ENCODE peak calls at places on chromosome 21, in five cellular contexts. J is pancreas; O is CD8-positive, alpha-beta T cell; F is mammary epithelial cell; Q is foreskin keratinocyte. H is an unnamed sample.

GRCh38 chr21:42062543-42063022 is 8.5 kb upstream of the UMODL1 start:
- DNase-seq in J (no peak), O (peak; percentile 86), F (no peak), Q (no peak), H (peak; percentile 98)

GRCh38 chr21:41630249-41630648 is 122.3 kb upstream of the TMPRSS2 start:
- DNase-seq in J (no peak), O (no peak), F (peak; percentile 99), Q (peak; percentile 99), H (no peak)

GRCh38 chr21:42796327-42797062 is 82.8 kb downstream of the WDR4 start:
- DNase-seq in J (no peak), O (no peak), F (no peak), Q (no peak), H (no peak)

GRCh38 chr21:27713159-27714109 is 746.5 kb upstream of the ADAMTS5 start:
- DNase-seq in J (no peak), O (no peak), F (no peak), Q (no peak), H (no peak)

GRCh38 chr21:35658242-35658641 is 402.1 kb downstream of the SETD4 start:
- DNase-seq in J (no peak), O (no peak), F (peak; percentile 64), Q (peak; percentile 27), H (no peak)

GRCh38 chr21:42429856-42430255 is 26.2 kb downstream of the UBASH3A start:
- DNase-seq in J (no peak), O (no peak), F (no peak), Q (no peak), H (no peak)

GRCh38 chr21:36250423-36251075 is 69.4 kb upstream of the MORC3 start:
- DNase-seq in J (no peak), O (no peak), F (no peak), Q (no peak), H (no peak)

GRCh38 chr21:42016364-42016985 is 6.3 kb upstream of the ZBTB21 start:
- DNase-seq in J (no peak), O (no peak), F (no peak), Q (no peak), H (no peak)

GRCh38 chr21:28485301-28486022 is 507.2 kb downstream of the LTN1 start:
- DNase-seq in J (no peak), O (no peak), F (peak; percentile 25), Q (peak; percentile 23), H (no peak)

DNA sequence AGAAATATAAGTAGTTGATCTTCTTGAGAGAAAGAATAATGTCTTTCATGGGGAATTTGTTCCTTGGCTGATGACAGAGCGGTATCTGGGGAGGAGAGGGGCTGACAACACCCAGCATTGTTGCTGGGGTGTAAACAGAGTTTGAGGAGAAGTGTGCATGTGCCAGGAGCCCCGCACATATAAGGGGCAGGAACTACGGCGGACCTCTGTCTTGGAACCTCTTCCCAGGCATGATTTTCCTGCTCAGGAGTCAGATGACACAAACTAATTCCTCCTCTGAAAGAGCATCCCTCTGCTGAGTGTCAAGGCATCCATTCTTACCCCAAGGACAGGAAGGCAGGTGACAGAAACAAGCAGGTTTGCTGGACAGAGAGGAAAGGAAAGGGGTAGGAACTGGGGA is 119.1 kb downstream of the TPTE start:
- DNase-seq in J (no peak), O (no peak), F (no peak), Q (no peak), H (no peak)
- H3K4me1 ChIP-seq in J (no peaks in the 10 kb centered on the region), O (no peaks in the 10 kb centered on the region), F (no peaks in the 10 kb centered on the region), Q (no peaks in the 10 kb centered on the region), H (no peaks in the 10 kb centered on the region)

DNA sequence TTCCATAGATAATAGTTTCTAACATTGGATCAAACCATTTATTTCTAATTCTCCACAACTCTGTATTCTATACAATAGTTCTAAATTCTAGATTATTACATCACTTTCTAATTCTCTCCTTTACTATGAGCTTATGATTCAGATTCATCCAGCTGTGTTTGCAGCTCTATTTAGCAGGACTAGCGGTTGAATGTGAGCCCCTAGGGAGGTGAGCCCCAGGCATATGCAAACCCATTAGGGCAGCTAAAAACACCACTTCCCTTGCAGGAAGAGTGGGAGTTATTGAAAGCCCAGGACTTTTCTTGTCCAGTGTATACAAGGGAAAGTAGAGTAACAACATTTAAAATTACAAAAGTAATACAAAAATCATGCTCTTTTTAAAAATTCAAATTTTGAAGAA is 56.9 kb downstream of the KRTAP19-8 start:
- DNase-seq in J (no peak), O (no peak), F (no peak), Q (no peak), H (no peak)
- H3K27ac ChIP-seq in J (no peak overlapping the region), O (no peak overlapping the region), F (no peak overlapping the region), Q (no peak overlapping the region), H (no peak overlapping the region)

GRCh38 chr21:14880922-14881321 is 183.9 kb downstream of the NRIP1 start:
- DNase-seq in J (no peak), O (no peak), F (peak; percentile 58), Q (peak; percentile 87), H (no peak)
- H3K4me1 ChIP-seq in J (peaks cover 8% of the 10 kb centered on the region), O (no peaks in the 10 kb centered on the region), F (peaks cover 22% of the 10 kb centered on the region), Q (peaks cover 24% of the 10 kb centered on the region), H (no peaks in the 10 kb centered on the region)

GRCh38 chr21:39453571-39454179 is 1.9 kb downstream of the SH3BGR start:
- DNase-seq in J (no peak), O (no peak), F (no peak), Q (no peak), H (no peak)
- H3K27ac ChIP-seq in J (no peak overlapping the region), O (no peak overlapping the region), F (no peak overlapping the region), Q (no peak overlapping the region), H (no peak overlapping the region)

DNA sequence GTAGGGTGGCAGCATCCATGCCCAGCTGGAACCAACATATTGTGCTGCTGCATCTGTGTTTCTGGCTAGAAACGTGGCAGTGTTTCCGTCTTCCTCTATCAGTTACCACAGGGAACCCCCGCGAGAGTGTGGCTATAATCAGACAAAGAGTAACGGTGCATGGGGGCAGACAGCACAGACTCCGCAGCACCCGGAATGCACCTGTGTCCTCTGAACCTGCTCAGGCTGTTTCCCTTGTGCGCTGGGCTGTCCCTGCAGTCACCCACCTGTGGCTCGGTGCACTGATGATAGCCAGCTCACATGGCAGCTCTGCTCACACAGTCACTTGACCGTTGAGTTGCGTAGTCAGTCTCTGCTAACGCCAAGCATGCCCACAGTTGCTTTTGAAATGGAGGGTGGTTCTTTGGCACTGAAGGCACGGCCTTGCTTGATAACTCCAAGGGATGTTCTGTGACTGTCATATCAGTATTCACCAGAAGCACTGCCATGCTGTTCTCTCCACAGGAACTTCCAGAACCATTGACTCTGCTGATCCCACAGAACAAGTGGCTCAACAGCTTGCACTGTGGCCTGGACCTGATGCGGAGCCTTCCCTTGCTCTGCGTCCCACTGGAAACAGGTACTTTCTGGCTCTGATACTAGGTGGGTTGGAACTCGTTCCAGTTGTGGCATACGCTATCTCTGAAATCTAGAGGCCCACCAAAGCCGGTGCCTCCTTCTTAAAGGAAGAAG is 11.2 kb upstream of the PCBP3 start:
- DNase-seq in J (no peak), O (no peak), F (no peak), Q (no peak), H (no peak)
- H3K4me1 ChIP-seq in J (no peaks in the 10 kb centered on the region), O (peaks cover 4% of the 10 kb centered on the region), F (peaks cover 3% of the 10 kb centered on the region), Q (no peaks in the 10 kb centered on the region), H (no peaks in the 10 kb centered on the region)

GRCh38 chr21:43866659-43867331 is 1.8 kb downstream of the AGPAT3 start:
- DNase-seq in J (peak; percentile 37), O (no peak), F (peak; percentile 44), Q (peak; percentile 48), H (peak; percentile 84)

GRCh38 chr21:43864806-43865470 is at the start of gene AGPAT3:
- DNase-seq in J (no peak), O (peak; percentile 24), F (no peak), Q (no peak), H (no peak)

GRCh38 chr21:43866233-43866632 is 1.2 kb downstream of the AGPAT3 start:
- DNase-seq in J (no peak), O (no peak), F (peak; percentile 29), Q (peak; percentile 41), H (peak; percentile 47)

GRCh38 chr21:43865471-43866181 is 603 bp downstream of the AGPAT3 start:
- DNase-seq in J (peak; percentile 35), O (peak; percentile 27), F (peak; percentile 30), Q (no peak), H (peak; percentile 71)

GRCh38 chr21:43864313-43864805 is 664 bp upstream of the AGPAT3 start:
- DNase-seq in J (peak; percentile 76), O (no peak), F (peak; percentile 50), Q (peak; percentile 32), H (peak; percentile 29)
- H3K27ac ChIP-seq in J (peak overlapping the region; percentile 82), O (peak overlapping the region; percentile 23), F (no peak overlapping the region), Q (no peak overlapping the region), H (no peak overlapping the region)

GRCh38 chr21:46269466-46269865 is 15.9 kb downstream of the MCM3AP start:
- DNase-seq in J (no peak), O (no peak), F (no peak), Q (no peak), H (no peak)
- H3K4me1 ChIP-seq in J (no peaks in the 10 kb centered on the region), O (no peaks in the 10 kb centered on the region), F (no peaks in the 10 kb centered on the region), Q (no peaks in the 10 kb centered on the region), H (no peaks in the 10 kb centered on the region)

DNA sequence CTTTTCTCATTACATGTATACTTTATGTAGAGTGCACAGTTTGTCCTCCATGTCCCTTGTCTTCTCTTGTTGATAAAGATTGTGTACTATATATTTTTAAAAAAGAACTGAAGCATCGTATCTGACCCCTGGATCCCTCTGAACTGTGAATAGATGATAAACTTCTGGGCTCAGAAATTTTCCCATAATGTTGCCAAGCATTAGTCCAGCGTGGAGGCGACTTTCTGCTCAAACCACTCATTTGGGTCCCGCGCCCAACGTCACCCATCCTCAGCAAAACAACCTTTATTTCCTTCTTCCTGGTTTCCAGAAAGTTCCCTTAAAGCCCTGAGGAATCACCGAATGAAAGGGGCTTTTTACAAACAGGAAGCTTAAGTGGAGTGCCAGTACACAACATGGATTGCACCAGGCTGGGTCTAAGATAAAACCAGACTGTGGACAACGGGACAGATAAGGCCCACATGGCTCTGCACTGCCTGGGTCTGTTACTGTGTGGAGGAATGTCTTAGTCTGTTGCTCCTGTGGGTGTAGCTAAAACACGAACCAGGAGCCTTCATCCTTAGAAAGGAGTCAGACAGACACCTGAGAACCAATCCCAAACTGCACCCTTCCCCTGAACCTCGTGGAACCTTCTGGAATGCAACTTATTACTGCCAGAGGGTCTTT is 15.6 kb downstream of the EVA1C start:
- DNase-seq in J (no peak), O (no peak), F (no peak), Q (no peak), H (no peak)
- H3K27ac ChIP-seq in J (no peak overlapping the region), O (no peak overlapping the region), F (peak overlapping the region; percentile 58), Q (no peak overlapping the region), H (no peak overlapping the region)